ENCODE peak calls at places on chromosomes 12 and 14, in four cellular contexts. S is AG04449, T is Peyer's patch, W is tibial artery. K is an unnamed sample.

GRCh38 chr12:127191124-127191523 is 1075.8 kb upstream of the TMEM132C start:
- DNase-seq in S (peak), T (no peak), W (no peak), K (no peak)

GRCh38 chr12:122028165-122028591 is 6.5 kb downstream of the BCL7A start:
- DNase-seq in W (no peak), T (no peak), S (no peak), K (no peak)

GRCh38 chr12:98344034-98344565 is 171.3 kb upstream of the TMPO start:
- DNase-seq in T (no peak), W (no peak), S (no peak), K (no peak)

GRCh38 chr14:63770187-63770807 is 42.4 kb upstream of the SGPP1 start:
- DNase-seq in T (peak), W (peak), S (peak), K (no peak)

GRCh38 chr14:28488658-28489057 is 277.9 kb upstream of the FOXG1 start:
- DNase-seq in T (no peak), S (no peak), W (no peak), K (no peak)

GRCh38 chr12:57735952-57736742 is 2.4 kb downstream of the AGAP2 start:
- DNase-seq in S (no peak), T (no peak), W (no peak), K (no peak)

GRCh38 chr14:104433401-104434213 is 146.0 kb upstream of the C14orf180 start:
- DNase-seq in T (no peak), S (no peak), W (no peak), K (peak)

GRCh38 chr12:76690916-76691700 is 72.8 kb upstream of the ZDHHC17 start:
- DNase-seq in T (no peak), W (no peak), S (peak), K (no peak)

GRCh38 chr12:46904406-46905240 is 78.8 kb upstream of the SLC38A4 start:
- DNase-seq in W (no peak), T (no peak), S (peak), K (no peak)

GRCh38 chr12:131833896-131834641 is 5.9 kb downstream of the MMP17 start:
- DNase-seq in W (no peak), T (no peak), S (no peak), K (no peak)

GRCh38 chr14:87837306-87837705 is 155.7 kb downstream of the GALC start:
- DNase-seq in W (no peak), T (no peak), S (no peak), K (no peak)

GRCh38 chr12:23949212-23950010 is at the start of gene SOX5:
- DNase-seq in T (no peak), W (peak), S (no peak), K (no peak)

GRCh38 chr12:56385873-56386272 is 23.2 kb upstream of the APOF start:
- DNase-seq in W (no peak), T (no peak), S (no peak), K (no peak)

GRCh38 chr12:52230364-52231281 is 2.4 kb upstream of the KRT7 start:
- DNase-seq in S (peak), W (no peak), T (no peak), K (no peak)

GRCh38 chr12:131856366-131857097 is 28.3 kb downstream of the MMP17 start:
- DNase-seq in W (no peak), T (no peak), S (no peak), K (no peak)

GRCh38 chr14:37550511-37550910 is 44.5 kb downstream of the FOXA1 start:
- DNase-seq in T (no peak), S (peak), W (no peak), K (no peak)

GRCh38 chr14:103118019-103118662 is 5.1 kb upstream of the TNFAIP2 start:
- DNase-seq in W (peak), S (no peak), T (no peak), K (peak)

GRCh38 chr14:96268426-96269358 is 12.7 kb downstream of the BDKRB1 start:
- DNase-seq in W (peak), T (peak), S (peak), K (no peak)

GRCh38 chr12:14892726-14893442 is 7.2 kb upstream of the MGP start:
- DNase-seq in S (no peak), W (peak), T (no peak), K (no peak)

GRCh38 chr14:103111297-103111981 is 11.8 kb upstream of the TNFAIP2 start:
- DNase-seq in S (no peak), W (no peak), T (no peak), K (peak)

GRCh38 chr14:38199768-38200167 is 7.9 kb upstream of the SSTR1 start:
- DNase-seq in S (no peak), T (no peak), W (no peak), K (no peak)

GRCh38 chr14:39374846-39375245 is 57.4 kb downstream of the FBXO33 start:
- DNase-seq in S (peak), W (no peak), T (no peak), K (no peak)

GRCh38 chr12:77118696-77119095 is 53.3 kb upstream of the E2F7 start:
- DNase-seq in W (no peak), S (no peak), T (no peak), K (no peak)

GRCh38 chr12:49777341-49777740 is 36.0 kb downstream of the TMBIM6 start:
- DNase-seq in S (no peak), T (no peak), W (no peak), K (no peak)

GRCh38 chr12:116616536-116617248 is 57.5 kb downstream of the MAP1LC3B2 start:
- DNase-seq in S (no peak), W (no peak), T (no peak), K (no peak)

GRCh38 chr14:70919774-70920173 is 12.5 kb downstream of the PCNX1 start:
- DNase-seq in T (no peak), W (no peak), S (no peak), K (no peak)

GRCh38 chr14:70916776-70917175 is 9.5 kb downstream of the PCNX1 start:
- DNase-seq in S (no peak), T (no peak), W (no peak), K (no peak)

GRCh38 chr14:70921669-70922068 is 14.4 kb downstream of the PCNX1 start:
- DNase-seq in S (no peak), W (no peak), T (no peak), K (no peak)

GRCh38 chr14:70917633-70918032 is 10.4 kb downstream of the PCNX1 start:
- DNase-seq in W (no peak), S (no peak), T (no peak), K (no peak)

DNA sequence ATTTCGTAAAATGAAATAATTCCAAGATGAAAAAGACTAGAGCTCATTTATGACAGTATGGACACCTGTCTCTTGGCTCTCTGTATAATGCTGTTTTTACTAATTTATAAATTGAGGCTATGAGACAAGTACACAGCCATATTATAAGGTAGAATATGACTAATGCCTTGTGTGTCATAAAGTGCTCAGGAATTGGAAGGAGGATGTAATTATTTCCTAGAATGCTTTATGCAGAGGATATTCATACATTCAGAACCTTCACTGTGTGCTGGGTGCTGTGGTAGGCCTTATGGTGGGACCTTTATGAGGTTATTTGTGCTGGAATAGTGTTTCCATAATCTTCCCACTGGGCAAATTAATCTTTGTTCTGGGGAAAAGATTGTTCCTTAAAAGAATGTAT is 13.3 kb downstream of the PCNX1 start:
- DNase-seq in T (no peak), W (no peak), S (no peak), K (no peak)
- TF ChIP-seq CTCF in T (no peak), W (no peak), S (no peak), K (no peak)

DNA sequence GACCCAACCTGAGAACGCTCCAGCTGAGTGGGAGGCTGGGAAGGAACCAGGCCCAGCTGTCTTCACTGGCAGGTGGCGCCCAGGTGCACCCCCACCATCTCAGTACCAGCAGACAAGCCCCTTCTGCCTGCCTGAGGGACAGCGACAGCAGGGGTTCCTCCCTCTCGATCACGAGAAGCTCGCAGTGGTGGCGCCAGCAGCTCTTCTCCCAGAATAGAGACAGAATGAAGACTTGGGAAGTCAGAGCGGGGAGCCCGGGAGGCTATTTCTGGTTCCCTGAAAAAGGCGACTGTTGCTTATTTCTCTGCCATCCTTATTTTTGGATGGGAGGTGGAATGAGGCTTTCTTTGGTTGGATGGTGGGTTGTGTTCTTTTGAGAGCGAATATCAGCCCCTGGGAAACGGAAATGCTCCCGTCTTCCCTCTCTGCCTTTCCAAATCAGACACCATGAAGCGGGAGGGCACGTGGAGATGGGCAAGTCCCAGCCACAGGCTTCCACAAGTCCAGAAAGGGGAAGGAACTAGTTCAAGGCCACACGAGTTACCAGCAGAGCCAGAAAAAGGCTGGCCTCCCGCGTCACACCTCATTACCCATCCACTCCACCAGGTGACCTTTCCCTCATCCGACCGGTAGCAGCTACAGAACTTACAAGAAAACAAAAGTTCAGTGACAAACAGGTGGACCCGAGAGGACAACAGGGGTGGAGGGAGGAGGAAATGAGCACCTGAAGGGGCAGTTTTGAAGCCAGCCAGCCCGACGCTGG is 46.7 kb downstream of the CHGA start:
- DNase-seq in S (no peak), T (no peak), W (no peak), K (no peak)
- TF ChIP-seq CTCF in S (no peak), T (no peak), W (no peak), K (no peak)

DNA sequence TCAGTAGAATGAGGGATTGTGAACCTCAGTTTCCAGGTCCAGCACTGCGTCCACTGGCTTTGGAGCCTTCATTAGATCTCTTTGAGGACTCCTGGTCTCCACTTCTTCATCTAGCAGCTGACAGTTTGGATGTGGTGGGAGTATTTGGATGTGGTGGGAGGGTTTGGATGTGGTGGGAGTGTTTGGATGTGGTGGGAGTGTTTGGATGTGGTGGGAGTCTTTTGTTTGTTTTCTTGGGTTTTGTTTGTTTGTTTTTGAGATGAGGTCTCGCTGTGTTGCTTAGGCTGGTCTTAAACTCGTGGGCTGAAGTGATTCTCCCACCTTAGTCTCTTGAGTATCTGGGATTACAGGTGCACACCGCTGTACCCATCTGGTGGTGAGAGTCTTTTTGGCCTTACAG is 64.7 kb downstream of the IFT43 start:
- DNase-seq in T (no peak), W (no peak), S (no peak), K (no peak)
- TF ChIP-seq CTCF in T (no peak), W (no peak), S (no peak), K (no peak)

GRCh38 chr12:31118831-31119530 is 45.3 kb downstream of the DDX11 start:
- DNase-seq in T (peak), S (no peak), W (no peak), K (no peak)

GRCh38 chr12:31118347-31118830 is 44.7 kb downstream of the DDX11 start:
- DNase-seq in T (peak), W (no peak), S (no peak), K (no peak)

GRCh38 chr12:31120392-31121008 is 46.8 kb downstream of the DDX11 start:
- DNase-seq in T (no peak), W (no peak), S (no peak), K (no peak)

GRCh38 chr12:31119531-31120211 is 46.0 kb downstream of the DDX11 start:
- DNase-seq in S (no peak), W (no peak), T (peak), K (no peak)

DNA sequence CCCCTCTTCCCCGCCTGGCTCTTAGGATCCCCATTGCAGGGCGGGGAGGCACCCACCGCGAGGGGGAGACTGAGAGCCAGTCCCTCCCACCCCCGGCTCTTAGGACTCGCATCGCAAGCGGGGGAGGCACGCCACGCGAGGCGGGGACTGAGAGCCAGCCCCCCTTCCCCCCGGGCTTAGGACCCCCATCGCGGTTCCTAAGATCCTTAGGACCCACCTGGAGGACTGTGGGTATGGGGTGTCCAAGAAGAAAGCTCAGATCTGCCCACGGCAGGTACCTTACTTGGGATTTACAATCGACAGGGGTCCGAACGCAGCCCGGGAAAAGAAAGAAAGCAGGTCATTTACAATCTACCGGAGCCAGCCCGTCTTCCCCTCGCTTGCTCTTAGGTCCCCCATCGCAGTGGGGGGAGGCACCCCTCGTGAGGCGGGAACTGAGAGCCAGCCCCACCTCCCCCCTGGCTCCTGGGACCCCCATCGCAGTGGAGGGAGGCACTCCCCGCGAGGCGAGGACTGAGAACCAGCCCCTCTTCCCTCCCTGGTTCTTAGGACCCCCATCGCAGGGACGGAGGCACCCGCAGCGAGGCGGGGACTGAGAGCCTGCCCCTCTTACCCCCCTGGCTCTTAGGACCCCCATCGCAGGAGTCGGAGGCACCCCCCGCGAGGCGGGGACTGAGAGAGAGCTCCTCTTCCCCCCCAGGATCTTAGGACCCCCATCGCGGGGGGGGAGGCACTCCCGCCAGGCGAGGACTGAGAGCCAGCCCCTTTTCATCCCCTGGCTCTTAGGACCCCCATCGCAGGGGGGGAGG is 43.7 kb downstream of the DDX11 start:
- DNase-seq in W (no peak), T (peak), S (no peak), K (no peak)
- TF ChIP-seq CTCF in W (peak), T (peak), S (peak), K (peak)

GRCh38 chr12:50913224-50913623 is 39.1 kb upstream of the HIGD1C start:
- DNase-seq in W (no peak), S (no peak), T (no peak), K (no peak)

GRCh38 chr12:50918584-50919316 is 33.6 kb upstream of the HIGD1C start:
- DNase-seq in S (no peak), W (no peak), T (no peak), K (no peak)

GRCh38 chr12:50916292-50916691 is 36.1 kb upstream of the HIGD1C start:
- DNase-seq in W (no peak), T (no peak), S (no peak), K (no peak)

DNA sequence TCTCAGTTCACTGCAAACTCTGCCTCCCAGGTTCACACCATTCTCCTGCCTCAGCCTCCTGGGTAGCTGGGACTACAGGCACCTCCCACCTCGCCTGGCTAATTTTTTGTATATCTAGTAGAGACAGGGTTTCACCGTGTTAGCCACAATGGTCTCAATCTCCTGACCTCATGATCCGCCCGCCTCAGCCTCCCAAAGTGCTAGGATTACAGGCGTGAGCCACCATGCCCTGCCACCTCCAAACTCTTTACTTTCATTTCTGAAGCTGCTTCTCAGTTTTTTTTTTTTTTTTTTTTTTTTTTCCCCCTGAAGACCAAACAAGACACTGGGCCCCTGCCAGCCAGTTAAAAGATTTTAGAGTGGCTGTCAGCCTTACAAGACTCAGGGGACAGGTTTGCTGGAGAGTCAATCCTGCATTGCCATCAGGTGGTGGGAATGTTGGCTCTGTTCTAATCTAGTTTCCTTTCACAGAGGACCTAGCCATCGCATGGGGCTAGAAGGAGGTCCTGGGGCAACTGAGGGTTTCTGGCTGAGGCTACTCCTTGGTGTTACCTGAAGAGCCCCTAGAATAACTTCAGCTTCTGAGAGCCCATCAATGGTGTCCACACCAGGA is 37.4 kb upstream of the HIGD1C start:
- DNase-seq in T (no peak), S (no peak), W (no peak), K (no peak)
- TF ChIP-seq CTCF in T (no peak), S (no peak), W (no peak), K (no peak)

DNA sequence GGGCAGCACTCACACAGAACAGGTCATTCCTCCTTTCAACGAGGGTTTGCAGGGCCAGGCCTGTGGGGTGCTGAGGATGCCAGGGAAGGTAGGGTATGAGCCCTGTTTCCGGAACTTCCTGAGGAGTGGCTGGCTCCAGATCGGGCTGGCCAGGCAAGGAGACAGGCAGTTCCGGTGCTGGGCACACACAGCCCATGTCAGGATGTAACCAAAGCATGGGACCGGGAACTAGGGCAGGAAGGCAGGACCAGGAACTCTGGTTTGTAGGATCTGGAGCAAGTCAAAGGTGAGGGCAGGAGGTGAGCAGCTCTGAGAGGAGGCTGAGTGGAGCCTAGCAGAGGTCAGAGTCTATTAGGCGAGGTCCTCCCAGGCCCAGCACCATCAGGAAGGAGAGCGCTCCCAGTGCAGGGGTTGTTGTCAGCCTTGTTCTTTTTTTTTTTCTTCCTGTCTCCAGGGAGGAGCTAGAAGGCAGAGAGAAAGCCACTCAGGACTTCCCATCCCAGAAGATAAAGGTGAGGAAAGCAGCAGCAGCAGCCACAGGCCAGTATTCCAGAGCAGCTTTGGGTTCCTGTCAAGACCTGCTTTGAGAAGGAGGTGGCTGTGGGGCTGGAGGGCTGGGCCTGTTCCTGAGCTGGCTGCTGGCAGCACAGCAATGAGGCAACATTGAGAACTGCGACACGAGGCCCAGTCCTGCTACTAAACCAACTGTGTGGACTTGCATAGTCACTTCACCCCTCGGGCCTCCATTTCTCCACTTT is 49.0 kb upstream of the PTGR2 start:
- DNase-seq in W (no peak), T (no peak), S (no peak), K (no peak)
- TF ChIP-seq CTCF in W (no peak), T (no peak), S (no peak), K (no peak)

DNA sequence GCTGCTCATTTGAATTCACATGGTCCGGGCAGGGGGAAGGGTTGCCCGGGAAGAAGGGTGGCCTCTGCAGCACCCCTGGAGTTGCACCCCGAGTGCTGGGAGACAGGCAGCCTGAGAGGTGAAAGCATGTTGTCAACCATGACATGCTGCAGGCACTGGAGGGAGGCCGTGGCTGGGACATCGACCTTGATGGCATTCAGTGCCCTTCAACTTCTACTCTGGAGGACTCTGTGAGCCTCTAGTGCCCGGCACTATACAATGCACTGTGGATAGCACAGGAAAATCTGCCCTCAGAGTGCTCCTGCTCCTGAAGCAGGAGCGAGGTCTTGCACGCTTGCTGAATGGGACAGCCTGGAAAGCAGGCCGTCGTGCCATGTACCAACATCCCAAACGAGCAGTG is 359.3 kb upstream of the FKBP4 start:
- DNase-seq in T (no peak), S (no peak), W (no peak), K (no peak)
- TF ChIP-seq CTCF in T (no peak), S (no peak), W (no peak), K (no peak)

GRCh38 chr12:123614110-123614509 is 12.2 kb downstream of the DDX55 start:
- DNase-seq in S (no peak), T (no peak), W (no peak), K (no peak)

GRCh38 chr12:123602651-123603195 is 824 bp downstream of the DDX55 start:
- DNase-seq in W (no peak), T (no peak), S (no peak), K (no peak)

GRCh38 chr12:123607756-123608155 is 5.9 kb downstream of the DDX55 start:
- DNase-seq in S (no peak), T (no peak), W (no peak), K (no peak)

GRCh38 chr12:123608192-123608591 is 6.3 kb downstream of the DDX55 start:
- DNase-seq in S (no peak), W (no peak), T (no peak), K (no peak)
- TF ChIP-seq CTCF in S (no peak), W (no peak), T (no peak), K (no peak)

GRCh38 chr12:106722854-106723253 is 51.6 kb upstream of the RIC8B start:
- DNase-seq in S (no peak), W (no peak), T (no peak), K (no peak)
- TF ChIP-seq CTCF in S (no peak), W (no peak), T (no peak), K (no peak)